ENCODE peak calls at places on chromosomes 5 and 9, in six cellular contexts. L is H9, E is trophoblast cell, Z is IMR-90, N is H1, Y is mesenchymal stem cell. K is an unnamed sample.

GRCh38 chr5:142366007-142366406 is 41.2 kb upstream of the SPRY4 start:
- DNase-seq in L (no peak), E (no peak), Z (no peak), N (no peak), Y (no peak), K (no peak)

GRCh38 chr5:153147891-153148623 is 342.4 kb upstream of the GRIA1 start:
- DNase-seq in L (peak; percentile 58), E (peak; percentile 68), Z (no peak), N (peak; percentile 52), Y (peak; percentile 59), K (peak; percentile 20)

GRCh38 chr5:10620346-10620745 is 56.5 kb downstream of the ANKRD33B start:
- DNase-seq in L (no peak), E (no peak), Z (no peak), N (no peak), Y (no peak), K (no peak)

GRCh38 chr5:36147681-36148080 is 4.0 kb downstream of the LMBRD2 start:
- DNase-seq in L (no peak), E (peak; percentile 33), Z (peak; percentile 7), N (no peak), Y (no peak), K (no peak)

GRCh38 chr9:12155731-12156130 is 537.5 kb upstream of the TYRP1 start:
- DNase-seq in L (no peak), E (no peak), Z (no peak), N (no peak), Y (no peak), K (no peak)

GRCh38 chr5:88687253-88687955 is 195.6 kb downstream of the MEF2C start:
- DNase-seq in L (no peak), E (no peak), Z (no peak), N (no peak), Y (no peak), K (no peak)

GRCh38 chr5:54990751-54991349 is 5.5 kb upstream of the ESM1 start:
- DNase-seq in L (no peak), E (peak; percentile 9), Z (peak; percentile 84), N (no peak), Y (peak; percentile 33), K (no peak)

GRCh38 chr5:36392818-36393217 is 91.1 kb upstream of the RANBP3L start:
- DNase-seq in L (no peak), E (no peak), Z (peak; percentile 21), N (no peak), Y (no peak), K (no peak)

GRCh38 chr5:172509405-172509781 is 55.1 kb upstream of the SH3PXD2B start:
- DNase-seq in L (peak; percentile 23), E (no peak), Z (no peak), N (no peak), Y (no peak), K (no peak)

GRCh38 chr9:73200694-73201432 is 49.2 kb downstream of the ANXA1 start:
- DNase-seq in L (no peak), E (peak; percentile 76), Z (peak; percentile 23), N (no peak), Y (peak; percentile 56), K (peak; percentile 9)

GRCh38 chr9:116692619-116693018 is 5.5 kb downstream of the TRIM32 start:
- DNase-seq in L (no peak), E (no peak), Z (no peak), N (no peak), Y (no peak), K (no peak)

GRCh38 chr9:3894764-3895163 is 369.0 kb upstream of the RFX3 start:
- DNase-seq in L (no peak), E (no peak), Z (peak; percentile 97), N (no peak), Y (peak; percentile 88), K (no peak)

GRCh38 chr9:125911861-125912260 is 164.7 kb downstream of the PBX3 start:
- DNase-seq in L (no peak), E (no peak), Z (peak; percentile 10), N (no peak), Y (no peak), K (no peak)

GRCh38 chr9:31393240-31393639 is 991.2 kb upstream of the ACO1 start:
- DNase-seq in L (no peak), E (no peak), Z (no peak), N (no peak), Y (no peak), K (no peak)

GRCh38 chr5:9456435-9457042 is 89.3 kb downstream of the SEMA5A start:
- DNase-seq in L (no peak), E (no peak), Z (peak; percentile 97), N (no peak), Y (peak; percentile 73), K (peak; percentile 30)

GRCh38 chr5:58016892-58017291 is 443.0 kb downstream of the PLK2 start:
- DNase-seq in L (no peak), E (peak; percentile 8), Z (no peak), N (no peak), Y (peak; percentile 0), K (peak; percentile 39)

GRCh38 chr5:41661221-41661620 is 150.8 kb upstream of the PLCXD3 start:
- DNase-seq in L (no peak), E (peak; percentile 64), Z (no peak), N (no peak), Y (no peak), K (no peak)

GRCh38 chr5:6478793-6479192 is 30.1 kb downstream of the UBE2QL1 start:
- DNase-seq in L (no peak), E (no peak), Z (no peak), N (no peak), Y (no peak), K (no peak)

GRCh38 chr9:36306481-36307306 is 48.4 kb upstream of the GNE start:
- DNase-seq in L (no peak), E (no peak), Z (peak; percentile 23), N (no peak), Y (no peak), K (no peak)

GRCh38 chr9:98288876-98289275 is 33.4 kb upstream of the TBC1D2 start:
- DNase-seq in L (no peak), E (peak; percentile 27), Z (no peak), N (no peak), Y (no peak), K (no peak)

DNA sequence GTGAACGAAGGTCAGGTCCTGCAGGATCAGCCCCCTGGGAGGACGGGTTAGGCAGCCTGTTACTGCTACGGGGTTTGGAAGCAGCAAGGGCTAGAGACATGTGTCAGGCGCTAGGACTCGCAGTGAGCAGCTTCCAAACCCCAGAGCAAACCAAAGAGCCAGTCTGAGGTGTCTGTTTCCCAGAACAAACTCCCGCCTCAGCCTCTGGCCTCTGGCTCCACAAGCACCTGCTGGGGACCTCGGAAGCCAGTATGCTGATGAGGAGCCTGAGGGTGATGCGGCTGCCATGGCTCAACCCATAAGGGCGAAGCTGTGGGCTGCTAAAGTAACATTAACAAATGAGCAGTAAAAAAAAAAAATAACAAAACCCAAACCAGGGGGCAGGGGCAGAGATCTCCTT is 35.0 kb downstream of the PRRT1B start:
- DNase-seq in L (no peak), E (no peak), Z (no peak), N (no peak), Y (no peak), K (no peak)
- H4K91ac ChIP-seq in L (no peak overlapping the region), E (no peak overlapping the region), Z (no peak overlapping the region), N (no peak overlapping the region), Y (no peak overlapping the region), K (no peak overlapping the region)

DNA sequence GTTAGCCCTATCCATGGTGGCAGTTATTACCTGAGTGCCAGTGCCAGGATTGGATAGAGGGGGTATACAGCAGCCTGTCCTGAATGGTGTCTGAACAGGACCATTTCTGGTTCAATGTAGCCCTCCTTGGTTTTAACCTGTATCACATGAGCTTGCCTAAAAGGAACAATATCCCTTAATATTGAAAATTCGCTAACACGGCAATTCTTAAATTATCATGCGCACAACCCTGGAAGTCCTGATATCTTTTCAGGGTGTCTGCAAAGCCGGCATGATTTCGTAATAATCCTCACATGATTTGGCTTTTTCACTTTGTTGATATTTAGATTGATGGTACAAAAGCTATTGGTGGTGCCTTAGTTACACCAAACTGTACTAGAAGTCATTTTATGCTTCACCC is 53.2 kb downstream of the PCSK1 start:
- DNase-seq in L (no peak), E (no peak), Z (no peak), N (no peak), Y (no peak), K (no peak)
- H4K91ac ChIP-seq in L (no peak overlapping the region), E (no peak overlapping the region), Z (no peak overlapping the region), N (no peak overlapping the region), Y (no peak overlapping the region), K (no peak overlapping the region)

GRCh38 chr9:128704356-128704670 is 2.0 kb downstream of the PKN3 start:
- DNase-seq in L (no peak), E (no peak), Z (no peak), N (no peak), Y (no peak), K (no peak)

GRCh38 chr9:128702445-128702948 is at the start of gene PKN3:
- DNase-seq in L (peak; percentile 95), E (peak; percentile 92), Z (peak; percentile 66), N (peak; percentile 99), Y (peak; percentile 82), K (peak; percentile 91)

GRCh38 chr9:128705051-128705965 is 3.0 kb downstream of the PKN3 start:
- DNase-seq in L (peak; percentile 26), E (no peak), Z (no peak), N (no peak), Y (no peak), K (no peak)

GRCh38 chr9:128703616-128704355 is 1.5 kb downstream of the PKN3 start:
- DNase-seq in L (peak; percentile 28), E (no peak), Z (no peak), N (no peak), Y (no peak), K (no peak)

DNA sequence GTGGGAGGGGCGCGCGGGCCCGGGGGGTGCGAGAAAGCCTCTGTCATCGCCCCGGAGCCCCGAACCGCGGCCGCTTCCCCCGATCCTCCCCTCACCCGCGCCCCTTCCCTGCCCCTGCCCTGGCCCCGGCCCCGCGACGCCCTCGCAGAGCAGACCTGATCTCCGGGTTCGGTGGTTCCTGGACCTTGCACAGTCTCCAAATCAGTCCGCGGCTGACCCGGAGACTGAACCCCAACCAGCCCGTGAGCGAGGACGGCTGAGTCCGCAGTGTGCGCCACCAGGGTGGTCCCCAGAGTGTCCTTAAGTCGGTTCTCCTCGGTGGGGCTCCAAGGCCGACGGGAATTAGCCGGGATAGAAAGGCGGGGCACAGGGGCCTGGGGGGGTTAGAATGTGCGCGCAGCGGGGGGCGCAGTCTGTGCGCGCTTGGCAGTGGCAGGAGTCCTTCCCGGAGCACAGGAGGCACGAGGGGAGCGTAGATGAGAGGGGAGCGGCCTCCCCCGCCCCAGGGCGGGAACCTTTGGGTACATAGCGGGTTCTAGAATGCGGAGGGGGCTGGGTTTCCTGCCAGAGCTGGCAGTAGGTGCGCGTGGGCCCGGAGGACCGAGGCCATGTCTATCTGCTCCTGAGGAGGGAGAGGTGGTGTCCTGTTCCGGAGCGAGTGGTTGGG is 779 bp downstream of the PKN3 start:
- DNase-seq in L (peak; percentile 63), E (no peak), Z (no peak), N (peak; percentile 81), Y (peak; percentile 33), K (peak; percentile 50)
- H4K91ac ChIP-seq in L (no peak overlapping the region), E (peak overlapping the region; percentile 55), Z (no peak overlapping the region), N (no peak overlapping the region), Y (no peak overlapping the region), K (no peak overlapping the region)

DNA sequence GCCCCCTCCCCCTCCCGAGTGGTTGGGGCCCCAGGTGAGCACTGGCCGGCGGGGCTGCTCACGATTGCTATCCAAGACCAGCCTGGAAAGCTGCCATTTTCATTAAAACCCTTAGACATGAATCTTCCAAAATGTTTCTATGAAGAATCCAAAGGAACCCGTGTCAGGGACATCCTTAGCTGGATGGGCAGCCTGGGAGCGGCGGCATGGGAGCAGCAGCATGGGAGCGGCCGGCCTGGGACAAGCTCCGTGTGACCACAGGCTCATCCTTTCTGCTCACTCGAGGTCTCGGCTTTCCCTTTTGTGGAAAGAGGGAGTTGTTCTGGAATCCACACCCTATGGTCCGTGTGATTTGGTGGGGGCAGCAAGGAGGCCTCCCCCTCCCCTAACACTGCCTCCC is 127.5 kb downstream of the RXRA start:
- DNase-seq in L (no peak), E (no peak), Z (no peak), N (no peak), Y (no peak), K (no peak)
- H4K91ac ChIP-seq in L (no peak overlapping the region), E (peak overlapping the region; percentile 99), Z (no peak overlapping the region), N (no peak overlapping the region), Y (peak overlapping the region; percentile 73), K (no peak overlapping the region)

GRCh38 chr5:32551865-32552264 is 33.5 kb upstream of the SUB1 start:
- DNase-seq in L (no peak), E (no peak), Z (no peak), N (no peak), Y (no peak), K (no peak)
- H4K91ac ChIP-seq in L (no peak overlapping the region), E (no peak overlapping the region), Z (no peak overlapping the region), N (no peak overlapping the region), Y (no peak overlapping the region), K (no peak overlapping the region)